ENCODE peak calls at places on chromosomes 3 and 15, in seven cellular contexts. One of them, this sample, is unnamed.

GRCh38 chr3:57803647-57804081 is 47.6 kb downstream of the SLMAP start:
- DNase-seq in Karpas-422: no peak
- DNase-seq in fibroblast of lung: peak
- DNase-seq in epithelial cell of esophagus: peak
- DNase-seq in cardiac muscle cell: peak
- DNase-seq in fibroblast of pulmonary artery: peak
- DNase-seq in NCI-H2081: no peak
- DNase-seq in this sample: no peak

GRCh38 chr15:29086001-29086400 is 183.6 kb downstream of the NSMCE3 start:
- DNase-seq in epithelial cell of esophagus: peak
- DNase-seq in fibroblast of lung: no peak
- DNase-seq in cardiac muscle cell: no peak
- DNase-seq in Karpas-422: no peak
- DNase-seq in NCI-H2081: no peak
- DNase-seq in fibroblast of pulmonary artery: no peak
- DNase-seq in this sample: no peak

GRCh38 chr3:9390265-9390888 is 7.0 kb upstream of the SETD5 start:
- DNase-seq in Karpas-422: no peak
- DNase-seq in cardiac muscle cell: no peak
- DNase-seq in epithelial cell of esophagus: no peak
- DNase-seq in NCI-H2081: no peak
- DNase-seq in fibroblast of pulmonary artery: no peak
- DNase-seq in fibroblast of lung: no peak
- DNase-seq in this sample: no peak

GRCh38 chr3:159762238-159762637 is 226.4 kb upstream of the IL12A start:
- DNase-seq in epithelial cell of esophagus: peak
- DNase-seq in cardiac muscle cell: no peak
- DNase-seq in fibroblast of lung: peak
- DNase-seq in NCI-H2081: no peak
- DNase-seq in fibroblast of pulmonary artery: no peak
- DNase-seq in Karpas-422: no peak
- DNase-seq in this sample: no peak

GRCh38 chr3:65604863-65605526 is 433.7 kb downstream of the MAGI1 start:
- DNase-seq in NCI-H2081: no peak
- DNase-seq in fibroblast of lung: peak
- DNase-seq in Karpas-422: no peak
- DNase-seq in fibroblast of pulmonary artery: peak
- DNase-seq in epithelial cell of esophagus: peak
- DNase-seq in cardiac muscle cell: peak
- DNase-seq in this sample: no peak

GRCh38 chr3:184761120-184761841 is 49.4 kb upstream of the MAGEF1 start:
- DNase-seq in cardiac muscle cell: peak
- DNase-seq in epithelial cell of esophagus: no peak
- DNase-seq in fibroblast of lung: peak
- DNase-seq in Karpas-422: peak
- DNase-seq in NCI-H2081: no peak
- DNase-seq in fibroblast of pulmonary artery: peak
- DNase-seq in this sample: no peak

GRCh38 chr15:40150163-40150925 is 10.5 kb upstream of the BUB1B start:
- DNase-seq in epithelial cell of esophagus: peak
- DNase-seq in Karpas-422: no peak
- DNase-seq in fibroblast of lung: peak
- DNase-seq in cardiac muscle cell: peak
- DNase-seq in fibroblast of pulmonary artery: peak
- DNase-seq in NCI-H2081: peak
- DNase-seq in this sample: no peak

GRCh38 chr15:77144028-77144427 is 73.1 kb upstream of the TSPAN3 start:
- DNase-seq in fibroblast of lung: peak
- DNase-seq in epithelial cell of esophagus: peak
- DNase-seq in cardiac muscle cell: peak
- DNase-seq in fibroblast of pulmonary artery: peak
- DNase-seq in Karpas-422: no peak
- DNase-seq in NCI-H2081: no peak
- DNase-seq in this sample: no peak

GRCh38 chr15:40594429-40594836 is 384 bp downstream of the KNL1 start:
- DNase-seq in Karpas-422: peak
- DNase-seq in fibroblast of pulmonary artery: peak
- DNase-seq in epithelial cell of esophagus: peak
- DNase-seq in NCI-H2081: peak
- DNase-seq in fibroblast of lung: peak
- DNase-seq in cardiac muscle cell: peak
- DNase-seq in this sample: peak

GRCh38 chr15:47839233-47839867 is 122.0 kb downstream of the SEMA6D start:
- DNase-seq in epithelial cell of esophagus: no peak
- DNase-seq in Karpas-422: no peak
- DNase-seq in cardiac muscle cell: no peak
- DNase-seq in fibroblast of pulmonary artery: no peak
- DNase-seq in fibroblast of lung: no peak
- DNase-seq in NCI-H2081: no peak
- DNase-seq in this sample: no peak

GRCh38 chr3:73740041-73740440 is 115.3 kb upstream of the PDZRN3 start:
- DNase-seq in fibroblast of pulmonary artery: peak
- DNase-seq in epithelial cell of esophagus: no peak
- DNase-seq in NCI-H2081: no peak
- DNase-seq in fibroblast of lung: peak
- DNase-seq in Karpas-422: no peak
- DNase-seq in cardiac muscle cell: peak
- DNase-seq in this sample: no peak

GRCh38 chr3:52507359-52507758 is 12.2 kb downstream of the STAB1 start:
- DNase-seq in fibroblast of lung: peak
- DNase-seq in NCI-H2081: no peak
- DNase-seq in fibroblast of pulmonary artery: peak
- DNase-seq in Karpas-422: no peak
- DNase-seq in cardiac muscle cell: peak
- DNase-seq in epithelial cell of esophagus: peak
- DNase-seq in this sample: no peak

This sample was measured in OCI-LY7.